ENCODE peak calls at places on chromosome 9, in seven cellular contexts. F is Caco-2; S is left ventricle myocardium inferior; E is esophagus squamous epithelium; B is CD4-positive, alpha-beta memory T cell; M is ascending aorta; R is CD8-positive, alpha-beta T cell. Y is an unnamed sample. For H3K36me3, the result is how much of the 10 kb centered on the place peaks cover.

GRCh38 chr9:4857163-4857562 is 64.4 kb downstream of the RCL1 start:
- DNase-seq in S (no peak), F (no peak), E (no peak), B (no peak), R (no peak), M (no peak), Y (no peak)

GRCh38 chr9:99299214-99300102 is 77.4 kb downstream of the SEC61B start:
- DNase-seq in S (no peak), M (no peak), R (no peak), B (no peak), F (no peak), E (no peak), Y (peak)

GRCh38 chr9:71218774-71219173 is 97.4 kb upstream of the TRPM3 start:
- DNase-seq in M (no peak), B (no peak), E (no peak), R (no peak), F (no peak), S (no peak), Y (no peak)

GRCh38 chr9:114184866-114185265 is 29.5 kb downstream of the COL27A1 start:
- DNase-seq in E (no peak), R (no peak), F (no peak), B (no peak), M (no peak), S (no peak), Y (no peak)

GRCh38 chr9:14348241-14349140 is 34.5 kb upstream of the NFIB start:
- DNase-seq in S (no peak), R (no peak), B (no peak), E (no peak), F (no peak), M (no peak), Y (no peak)

GRCh38 chr9:70987986-70988385 is 133.4 kb downstream of the TRPM3 start:
- DNase-seq in B (no peak), F (no peak), E (no peak), S (no peak), R (no peak), M (no peak), Y (no peak)

GRCh38 chr9:72996106-72996505 is 43.3 kb upstream of the ALDH1A1 start:
- DNase-seq in F (no peak), R (no peak), S (no peak), M (no peak), E (no peak), B (no peak), Y (no peak)

GRCh38 chr9:83208065-83208850 is 145.3 kb upstream of the RASEF start:
- DNase-seq in B (no peak), E (no peak), F (no peak), M (no peak), R (no peak), S (no peak), Y (no peak)

GRCh38 chr9:6833518-6834192 is 75.9 kb downstream of the KDM4C start:
- DNase-seq in S (no peak), B (no peak), R (no peak), M (no peak), F (no peak), E (no peak), Y (no peak)

GRCh38 chr9:114366334-114367128 is 21.3 kb downstream of the AKNA start:
- DNase-seq in S (no peak), F (no peak), R (peak), E (no peak), B (peak), M (peak), Y (peak)

GRCh38 chr9:20319641-20320337 is 302.5 kb downstream of the MLLT3 start:
- DNase-seq in F (no peak), B (peak), E (no peak), R (no peak), M (no peak), S (no peak), Y (no peak)

GRCh38 chr9:86098793-86099694 is at the start of gene GOLM1:
- DNase-seq in E (no peak), R (no peak), B (no peak), S (peak), M (no peak), F (peak), Y (no peak)

GRCh38 chr9:89940625-89941024 is 335.8 kb downstream of the GADD45G start:
- DNase-seq in B (no peak), M (no peak), R (no peak), E (no peak), S (no peak), F (no peak), Y (no peak)

GRCh38 chr9:35723426-35723825 is 8.6 kb downstream of the TLN1 start:
- DNase-seq in S (no peak), E (no peak), R (no peak), F (no peak), M (no peak), B (no peak), Y (no peak)
- H3K36me3 ChIP-seq in S (half or more), E (half or more), R (half or more), F (under half), M (half or more), B (half or more), Y (half or more)

GRCh38 chr9:129105857-129106694 is 4.5 kb downstream of the CRAT start:
- DNase-seq in B (no peak), M (no peak), S (no peak), F (no peak), R (no peak), E (no peak), Y (no peak)

GRCh38 chr9:129108083-129108804 is 2.3 kb downstream of the CRAT start:
- DNase-seq in M (no peak), E (no peak), F (no peak), S (no peak), B (no peak), R (no peak), Y (no peak)

GRCh38 chr9:129109504-129109903 is 1.1 kb downstream of the CRAT start:
- DNase-seq in R (peak), B (no peak), M (peak), F (peak), S (no peak), E (no peak), Y (no peak)

GRCh38 chr9:129108805-129109370 is 1.7 kb downstream of the CRAT start:
- DNase-seq in B (no peak), F (no peak), R (no peak), M (no peak), E (no peak), S (no peak), Y (no peak)

GRCh38 chr9:129107651-129108050 is 2.9 kb downstream of the CRAT start:
- DNase-seq in F (no peak), E (no peak), M (no peak), B (no peak), R (no peak), S (no peak), Y (no peak)
- H3K36me3 ChIP-seq in F (under half), E (under half), M (under half), B (under half), R (under half), S (under half), Y (under half)

GRCh38 chr9:93523518-93524144 is 52.8 kb upstream of the PHF2 start:
- DNase-seq in R (no peak), B (no peak), E (no peak), M (no peak), S (no peak), F (no peak), Y (no peak)
- H3K36me3 ChIP-seq in R (under half), B (under half), E (under half), M (half or more), S (under half), F (under half), Y (under half)

GRCh38 chr9:131575121-131575640 is 29.9 kb downstream of the PRRT1B start:
- DNase-seq in R (no peak), F (no peak), E (no peak), B (no peak), S (no peak), M (no peak), Y (no peak)

GRCh38 chr9:131578778-131579504 is 33.6 kb downstream of the PRRT1B start:
- DNase-seq in E (no peak), S (no peak), B (peak), M (no peak), F (no peak), R (peak), Y (no peak)

GRCh38 chr9:131575946-131576853 is 30.9 kb downstream of the PRRT1B start:
- DNase-seq in B (no peak), F (no peak), E (no peak), R (no peak), M (no peak), S (no peak), Y (no peak)

GRCh38 chr9:131578016-131578415 is 32.7 kb downstream of the PRRT1B start:
- DNase-seq in S (no peak), F (no peak), E (no peak), B (no peak), R (no peak), M (no peak), Y (no peak)

GRCh38 chr9:131577005-131578000 is 32.0 kb downstream of the PRRT1B start:
- DNase-seq in S (no peak), R (no peak), B (no peak), M (no peak), F (no peak), E (no peak), Y (no peak)
- H3K36me3 ChIP-seq in S (half or more), R (under half), B (under half), M (half or more), F (under half), E (under half), Y (under half)

DNA sequence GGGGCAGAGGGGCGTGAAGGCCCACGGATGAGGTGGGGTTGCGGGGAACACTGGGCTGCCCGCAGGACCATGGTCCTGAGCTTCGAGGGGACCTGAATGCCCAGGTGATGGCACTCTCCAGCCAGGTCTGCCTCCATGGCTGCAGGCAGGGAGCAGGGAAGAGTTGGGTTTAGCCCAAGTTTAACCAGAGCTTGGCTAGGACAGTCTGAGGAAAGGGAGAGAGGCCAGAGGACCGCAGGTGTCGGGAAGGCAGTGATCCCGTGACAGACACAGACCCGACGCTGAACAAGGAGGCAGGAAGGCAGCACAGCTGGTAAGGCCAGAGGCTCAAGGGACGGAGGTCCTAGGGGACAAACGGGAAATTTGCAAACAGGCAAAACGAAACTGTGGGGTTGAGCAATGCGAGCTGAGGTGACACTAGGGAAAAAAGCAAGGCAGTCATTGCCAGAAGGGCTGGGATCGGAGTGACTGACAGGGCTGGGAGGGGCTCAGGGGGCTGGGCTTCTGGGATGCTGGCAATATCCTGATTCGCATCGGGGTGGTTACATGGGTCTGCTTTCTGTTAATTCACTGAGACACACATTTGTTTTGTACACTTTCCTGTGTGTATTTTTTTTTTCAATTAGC is 25.0 kb downstream of the ARPC5L start:
- DNase-seq in M (no peak), F (no peak), R (no peak), B (no peak), E (no peak), S (no peak), Y (no peak)
- H3K36me3 ChIP-seq in M (half or more), F (under half), R (under half), B (half or more), E (under half), S (half or more), Y (under half)

GRCh38 chr9:35102769-35103659 is at the start of gene STOML2:
- DNase-seq in S (peak), E (peak), R (peak), M (peak), F (peak), B (peak), Y (peak)

GRCh38 chr9:35102465-35102768 is 514 bp downstream of the STOML2 start:
- DNase-seq in S (no peak), F (no peak), R (no peak), E (no peak), M (no peak), B (no peak), Y (no peak)

GRCh38 chr9:35096035-35096849 is at the start of gene PIGO:
- DNase-seq in R (peak), E (peak), B (peak), S (peak), M (peak), F (peak), Y (no peak)

GRCh38 chr9:35095175-35095574 is 1.2 kb downstream of the PIGO start:
- DNase-seq in F (no peak), S (no peak), B (no peak), R (no peak), M (no peak), E (no peak), Y (no peak)

GRCh38 chr9:35097573-35097972 is 1.2 kb upstream of the PIGO start:
- DNase-seq in S (no peak), B (no peak), E (no peak), R (no peak), F (no peak), M (no peak), Y (no peak)
- H3K36me3 ChIP-seq in S (under half), B (under half), E (under half), R (under half), F (under half), M (under half), Y (under half)

GRCh38 chr9:137726764-137727163 is 108.0 kb downstream of the EHMT1 start:
- DNase-seq in E (no peak), B (no peak), S (no peak), R (no peak), M (no peak), F (no peak), Y (no peak)
- H3K36me3 ChIP-seq in E (under half), B (under half), S (under half), R (under half), M (under half), F (under half), Y (half or more)

Y was measured in SK-N-MC.